ENCODE peak calls at places on chromosome 12, in four cellular contexts. D is GM12878, M is IMR-90, K is K562. U is an unnamed sample. For H3K9me3, the result is how much of the 10 kb centered on the place peaks cover.

GRCh38 chr12:108679282-108679681 is 45.6 kb upstream of the SELPLG start:
- DNase-seq in D (no peak), M (no peak), K (no peak), U (no peak)

GRCh38 chr12:127635838-127636237 is 631.1 kb upstream of the TMEM132C start:
- DNase-seq in D (no peak), M (no peak), K (no peak), U (no peak)

GRCh38 chr12:40992674-40993073 is 195.4 kb upstream of the PDZRN4 start:
- DNase-seq in D (no peak), M (no peak), K (no peak), U (no peak)

GRCh38 chr12:57234571-57235011 is 5.1 kb downstream of the SHMT2 start:
- DNase-seq in D (no peak), M (no peak), K (no peak), U (no peak)

GRCh38 chr12:121581681-121582439 is 1.0 kb upstream of the KDM2B start:
- DNase-seq in D (no peak), M (peak), K (peak), U (peak)

GRCh38 chr12:2445968-2446367 is 348.8 kb upstream of the FKBP4 start:
- DNase-seq in D (no peak), M (no peak), K (no peak), U (no peak)

GRCh38 chr12:93025145-93026103 is 96.3 kb upstream of the EEA1 start:
- DNase-seq in D (peak), M (peak), K (peak), U (peak)

GRCh38 chr12:2833327-2833726 is 1.5 kb downstream of the NRIP2 start:
- DNase-seq in D (no peak), M (no peak), K (no peak), U (no peak)

GRCh38 chr12:55696141-55696540 is 11.6 kb downstream of the ITGA7 start:
- DNase-seq in D (no peak), M (no peak), K (no peak), U (no peak)

GRCh38 chr12:132285991-132286681 is 43.3 kb downstream of the GALNT9 start:
- DNase-seq in D (no peak), M (peak), K (no peak), U (peak)

GRCh38 chr12:49296034-49296835 is 1.3 kb downstream of the PRPH start:
- DNase-seq in D (no peak), M (no peak), K (peak), U (no peak)

GRCh38 chr12:94145231-94145979 is 3.0 kb upstream of the PLXNC1 start:
- DNase-seq in D (no peak), M (peak), K (peak), U (no peak)

GRCh38 chr12:110278137-110278536 is 2.9 kb upstream of the ATP2A2 start:
- DNase-seq in D (no peak), M (no peak), K (no peak), U (no peak)

GRCh38 chr12:50568338-50569155 is 63.8 kb downstream of the DIP2B start:
- DNase-seq in D (no peak), M (peak), K (no peak), U (peak)

GRCh38 chr12:53867216-53868012 is 71.2 kb upstream of the HOXC13 start:
- DNase-seq in D (no peak), M (no peak), K (peak), U (no peak)

GRCh38 chr12:132319991-132320570 is 9.3 kb downstream of the GALNT9 start:
- DNase-seq in D (no peak), M (no peak), K (no peak), U (no peak)

GRCh38 chr12:120150919-120151525 is 34.5 kb upstream of the RAB35 start:
- DNase-seq in D (no peak), M (no peak), K (no peak), U (no peak)

GRCh38 chr12:22121224-22121623 is 75.2 kb downstream of the CMAS start:
- DNase-seq in D (no peak), M (no peak), K (no peak), U (no peak)

GRCh38 chr12:19922687-19923086 is 445.6 kb upstream of the PDE3A start:
- DNase-seq in D (no peak), M (no peak), K (no peak), U (no peak)

GRCh38 chr12:51901881-51902280 is 5.4 kb upstream of the ACVRL1 start:
- DNase-seq in D (no peak), M (no peak), K (no peak), U (no peak)

GRCh38 chr12:54052745-54053624 is 650 bp upstream of the HOXC4 start:
- DNase-seq in D (peak), M (no peak), K (no peak), U (no peak)

GRCh38 chr12:19095869-19096480 is 33.6 kb upstream of the PLEKHA5 start:
- DNase-seq in D (no peak), M (peak), K (no peak), U (no peak)

GRCh38 chr12:91777268-91777997 is 368.2 kb downstream of the BTG1 start:
- DNase-seq in D (no peak), M (peak), K (no peak), U (no peak)

GRCh38 chr12:130953783-130954543 is at the start of gene ADGRD1:
- DNase-seq in D (no peak), M (peak), K (peak), U (no peak)

GRCh38 chr12:92208613-92209121 is 63.0 kb upstream of the BTG1 start:
- DNase-seq in D (peak), M (peak), K (no peak), U (peak)

GRCh38 chr12:53844989-53845836 is 93.4 kb upstream of the HOXC13 start:
- DNase-seq in D (no peak), M (peak), K (no peak), U (no peak)

GRCh38 chr12:1947081-1947480 is 28.6 kb upstream of the CACNA2D4 start:
- DNase-seq in D (no peak), M (peak), K (no peak), U (no peak)

GRCh38 chr12:91332305-91332704 is 149.7 kb upstream of the DCN start:
- DNase-seq in D (no peak), M (peak), K (no peak), U (no peak)

GRCh38 chr12:74624206-74624605 is 86.6 kb downstream of the ATXN7L3B start:
- DNase-seq in D (no peak), M (no peak), K (no peak), U (no peak)

DNA sequence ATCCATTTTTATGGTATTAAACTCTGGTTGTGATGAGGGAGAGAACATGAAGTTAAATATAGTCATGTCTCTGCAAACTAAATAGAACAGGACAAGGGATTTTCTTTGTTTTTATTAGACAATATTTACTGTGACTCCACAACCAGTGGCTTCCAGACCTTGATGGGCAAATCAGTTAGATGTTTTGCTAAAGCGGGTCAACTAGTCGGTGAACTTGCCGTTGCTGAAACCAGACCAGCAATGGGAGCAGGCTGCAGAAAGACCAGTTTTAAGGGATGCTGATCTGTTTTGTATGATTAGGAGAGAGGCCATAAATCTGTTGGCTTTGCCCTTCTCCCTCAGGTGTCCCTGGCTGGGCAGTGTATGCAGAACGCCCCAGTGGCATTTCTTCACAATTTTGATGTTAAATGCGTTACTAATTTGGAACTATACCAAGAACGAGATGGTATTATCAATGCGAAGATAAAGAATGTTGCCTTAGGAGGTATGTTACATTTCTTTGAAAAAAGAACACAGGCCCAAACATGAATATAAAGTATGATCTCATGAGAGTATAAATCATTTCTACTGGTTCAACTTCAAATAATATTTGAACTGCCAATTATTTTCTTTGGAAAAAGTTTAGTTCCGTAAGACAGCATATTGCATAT is 19.4 kb downstream of the TCTN2 start:
- DNase-seq in D (no peak), M (no peak), K (no peak), U (no peak)
- TF ChIP-seq FOS in D (no peak), M (no peak), K (no peak), U (no peak)

GRCh38 chr12:14416658-14417057 is 51.2 kb downstream of the ATF7IP start:
- DNase-seq in D (no peak), M (peak), K (no peak), U (peak)
- H3K9me3 ChIP-seq in D (under half), M (under half), K (under half), U (under half)

GRCh38 chr12:90211017-90211416 is 502.4 kb upstream of the ATP2B1 start:
- DNase-seq in D (no peak), M (peak), K (no peak), U (peak)

GRCh38 chr12:90216815-90217214 is 508.2 kb upstream of the ATP2B1 start:
- DNase-seq in D (no peak), M (no peak), K (no peak), U (peak)
- TF ChIP-seq FOS in D (no peak), M (no peak), K (no peak), U (peak)

GRCh38 chr12:128982933-128983332 is 129.7 kb downstream of the GLT1D1 start:
- DNase-seq in D (no peak), M (no peak), K (no peak), U (no peak)
- H3K9me3 ChIP-seq in D (under half), M (under half), K (under half), U (under half)

GRCh38 chr12:67716817-67717216 is 68.3 kb downstream of the DYRK2 start:
- DNase-seq in D (no peak), M (peak), K (no peak), U (no peak)

GRCh38 chr12:67714648-67715047 is 66.1 kb downstream of the DYRK2 start:
- DNase-seq in D (no peak), M (peak), K (no peak), U (no peak)

GRCh38 chr12:67721216-67721615 is 72.7 kb downstream of the DYRK2 start:
- DNase-seq in D (no peak), M (no peak), K (no peak), U (no peak)

GRCh38 chr12:67720383-67720856 is 71.9 kb downstream of the DYRK2 start:
- DNase-seq in D (no peak), M (peak), K (no peak), U (no peak)
- TF ChIP-seq FOS in D (no peak), M (no peak), K (no peak), U (no peak)

DNA sequence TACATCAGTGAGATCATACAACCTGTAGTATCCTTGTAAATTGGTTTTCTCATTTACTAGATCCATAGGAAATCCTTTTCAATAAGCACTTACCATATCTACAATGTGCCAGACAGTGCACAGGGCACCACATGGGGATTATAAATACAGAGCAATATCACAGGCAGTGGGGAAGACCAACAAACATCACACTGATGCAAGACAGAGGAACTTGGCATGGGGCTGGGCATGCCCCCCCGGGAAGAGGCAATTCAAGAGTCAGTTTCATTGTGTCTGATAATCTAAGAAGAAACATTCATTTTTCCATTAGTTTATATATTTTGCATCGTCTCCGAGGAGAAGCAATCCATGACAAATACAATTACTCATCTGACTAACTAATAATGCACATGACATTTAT is 16.2 kb downstream of the NT5DC3 start:
- DNase-seq in D (no peak), M (peak), K (no peak), U (no peak)
- H3K9me3 ChIP-seq in D (under half), M (under half), K (under half), U (under half)

GRCh38 chr12:113770389-113770865 is 195.7 kb downstream of the RBM19 start:
- DNase-seq in D (no peak), M (no peak), K (no peak), U (no peak)

GRCh38 chr12:113766133-113766879 is 199.8 kb downstream of the RBM19 start:
- DNase-seq in D (no peak), M (no peak), K (no peak), U (no peak)

GRCh38 chr12:113768850-113769249 is 197.3 kb downstream of the RBM19 start:
- DNase-seq in D (no peak), M (no peak), K (no peak), U (no peak)

GRCh38 chr12:113769322-113769721 is 196.8 kb downstream of the RBM19 start:
- DNase-seq in D (no peak), M (no peak), K (no peak), U (no peak)

GRCh38 chr12:113766880-113767878 is 198.9 kb downstream of the RBM19 start:
- DNase-seq in D (no peak), M (peak), K (no peak), U (no peak)
- TF ChIP-seq FOS in D (no peak), M (peak), K (no peak), U (no peak)

DNA sequence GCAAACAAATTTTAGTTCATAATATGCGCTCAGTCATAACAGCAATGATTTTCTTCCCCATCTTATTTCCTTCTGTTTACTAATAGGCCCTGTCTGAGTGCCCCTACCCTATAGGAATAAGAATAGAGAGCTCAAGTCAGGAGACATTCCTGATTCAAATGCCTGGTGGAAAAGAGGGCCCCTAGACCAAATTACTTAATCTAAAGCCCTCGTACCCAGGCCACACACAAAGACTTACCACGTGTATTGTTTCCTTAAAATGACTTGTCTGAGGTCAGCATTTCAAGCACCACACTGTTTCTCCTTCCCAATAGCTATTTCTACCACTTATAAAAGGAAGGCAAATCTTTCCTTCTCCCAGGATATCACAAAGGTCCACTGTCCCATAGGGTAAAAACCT is 314.9 kb upstream of the TMTC1 start:
- DNase-seq in D (no peak), M (no peak), K (no peak), U (no peak)
- H3K9me3 ChIP-seq in D (under half), M (under half), K (under half), U (under half)

DNA sequence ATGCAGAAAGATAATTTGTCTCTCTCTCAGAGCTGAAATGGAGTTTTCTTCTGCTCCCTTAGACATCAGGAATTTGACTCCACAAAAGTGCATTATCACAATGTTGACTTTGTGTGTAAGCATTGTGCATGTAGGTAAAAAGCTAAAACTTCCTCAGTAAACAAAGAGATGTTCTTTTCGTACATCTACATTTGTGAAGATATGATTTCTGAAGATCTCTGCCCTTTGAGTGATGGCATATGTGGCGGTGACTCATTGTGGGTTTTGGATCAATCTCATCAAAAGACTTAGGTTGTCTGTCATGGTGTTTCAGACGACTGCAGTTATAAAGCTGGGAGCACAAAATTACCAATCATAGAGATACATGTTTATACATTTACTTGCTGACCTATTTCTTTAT is 411.4 kb upstream of the LMO3 start:
- DNase-seq in D (no peak), M (no peak), K (no peak), U (no peak)
- TF ChIP-seq FOS in D (no peak), M (no peak), K (no peak), U (no peak)